ENCODE peak calls at places on chromosomes 3 and 15, in nine cellular contexts. J is fibroblast of villous mesenchyme, L is AG04450, S is mesothelial cell of epicardium, F is BJ, V is fibroblast of mammary gland, T is tibial artery, R is stomach, N is GM06990. Q is an unnamed sample.

GRCh38 chr15:70799667-70800450 is 36.5 kb upstream of the UACA start:
- DNase-seq in F (peak; percentile 97), L (peak; percentile 95), N (no peak), J (peak; percentile 99), R (peak; percentile 34), T (peak; percentile 43), V (peak; percentile 97), S (no peak), Q (no peak)

GRCh38 chr15:72155021-72155621 is 36.9 kb downstream of the SENP8 start:
- DNase-seq in T (peak; percentile 74), N (no peak), V (peak; percentile 8), R (peak; percentile 97), L (no peak), J (peak; percentile 16), F (no peak), S (peak; percentile 46), Q (no peak)

GRCh38 chr15:73142802-73143762 is 90.8 kb downstream of the NEO1 start:
- DNase-seq in F (no peak), T (no peak), J (no peak), V (no peak), R (no peak), L (no peak), S (no peak), N (no peak), Q (peak; percentile 49)

GRCh38 chr15:40906947-40907802 is 12.9 kb downstream of the VPS18 start:
- DNase-seq in F (no peak), R (peak; percentile 74), S (no peak), V (peak; percentile 43), T (no peak), J (peak; percentile 21), N (no peak), L (no peak), Q (no peak)

GRCh38 chr15:75182187-75183131 is 19.2 kb upstream of the C15orf39 start:
- DNase-seq in V (peak; percentile 49), F (no peak), R (no peak), J (peak; percentile 24), N (no peak), L (no peak), T (no peak), S (no peak), Q (no peak)

GRCh38 chr3:167151671-167152070 is 228.4 kb downstream of the ZBBX start:
- DNase-seq in R (no peak), T (no peak), L (no peak), V (no peak), F (no peak), J (no peak), S (no peak), N (no peak), Q (no peak)

GRCh38 chr3:11530153-11530721 is 113.5 kb downstream of the VGLL4 start:
- DNase-seq in J (peak; percentile 87), V (peak; percentile 94), T (no peak), F (peak; percentile 80), R (no peak), L (peak; percentile 94), S (no peak), N (no peak), Q (no peak)

GRCh38 chr3:61877359-61877770 is 316.0 kb downstream of the PTPRG start:
- DNase-seq in S (no peak), V (no peak), T (no peak), N (peak; percentile 30), F (no peak), L (no peak), R (no peak), J (peak; percentile 59), Q (peak; percentile 39)

GRCh38 chr3:101762041-101762646 is 16.9 kb upstream of the NXPE3 start:
- DNase-seq in T (no peak), J (no peak), R (no peak), S (no peak), N (no peak), V (peak; percentile 17), L (no peak), F (no peak), Q (no peak)

GRCh38 chr15:78913012-78913411 is 31.8 kb downstream of the CTSH start:
- DNase-seq in F (no peak), J (no peak), S (no peak), L (no peak), T (no peak), V (no peak), R (no peak), N (no peak), Q (no peak)

GRCh38 chr3:12716605-12717121 is 42.4 kb downstream of the TMEM40 start:
- DNase-seq in V (peak; percentile 8), N (no peak), F (no peak), S (no peak), R (no peak), T (no peak), J (peak; percentile 68), L (no peak), Q (no peak)

GRCh38 chr3:159560214-159561004 is 428.2 kb upstream of the IL12A start:
- DNase-seq in R (no peak), J (no peak), F (no peak), N (peak; percentile 28), L (no peak), V (no peak), S (no peak), T (no peak), Q (no peak)

GRCh38 chr3:197292083-197293042 is 6.0 kb downstream of the DLG1 start:
- DNase-seq in F (no peak), S (no peak), L (no peak), R (no peak), T (no peak), V (no peak), J (peak; percentile 67), N (no peak), Q (no peak)

GRCh38 chr15:73959012-73959581 is 32.8 kb downstream of the LOXL1 start:
- DNase-seq in V (no peak), J (no peak), S (no peak), R (no peak), T (no peak), F (no peak), N (no peak), L (no peak), Q (no peak)

GRCh38 chr3:157443873-157444770 is 7.5 kb downstream of the PTX3 start:
- DNase-seq in N (no peak), F (no peak), J (no peak), T (no peak), R (no peak), V (peak; percentile 78), S (no peak), L (no peak), Q (no peak)

GRCh38 chr15:86645861-86646393 is 566.3 kb downstream of the AGBL1 start:
- DNase-seq in R (no peak), S (no peak), V (no peak), T (no peak), J (no peak), L (no peak), F (no peak), N (no peak), Q (no peak)

GRCh38 chr3:197339841-197340520 is 41.6 kb upstream of the DLG1 start:
- DNase-seq in J (peak; percentile 23), V (peak; percentile 78), S (no peak), T (no peak), R (no peak), L (no peak), N (no peak), F (no peak), Q (no peak)

GRCh38 chr3:20043825-20044224 is 3.6 kb downstream of the KAT2B start:
- DNase-seq in J (no peak), V (no peak), N (no peak), R (no peak), S (no peak), T (no peak), L (no peak), F (no peak), Q (no peak)

GRCh38 chr15:62779041-62779810 is 263.3 kb upstream of the TPM1 start:
- DNase-seq in N (no peak), S (no peak), L (no peak), V (peak; percentile 59), J (peak; percentile 82), R (no peak), T (no peak), F (no peak), Q (no peak)

GRCh38 chr3:125194849-125195601 is 17.5 kb downstream of the SLC12A8 start:
- DNase-seq in S (no peak), N (no peak), R (no peak), T (no peak), F (peak; percentile 54), L (peak; percentile 92), J (peak; percentile 82), V (peak; percentile 59), Q (no peak)

GRCh38 chr3:127366383-127366782 is 78.5 kb upstream of the PRR20G start:
- DNase-seq in V (no peak), N (no peak), L (no peak), T (no peak), F (no peak), R (no peak), J (no peak), S (no peak), Q (no peak)
- TF ChIP-seq CTCF in V (no peak), N (no peak), L (no peak), T (no peak), F (no peak), R (no peak), J (peak; percentile 11), S (no peak), Q (peak; percentile 31)

GRCh38 chr3:163490119-163490518 is 1588.2 kb downstream of the SI start:
- DNase-seq in N (no peak), R (peak; percentile 39), T (no peak), L (no peak), J (peak; percentile 24), S (no peak), F (no peak), V (peak; percentile 41), Q (peak; percentile 23)
- TF ChIP-seq CTCF in N (peak; percentile 51), R (peak; percentile 25), T (peak; percentile 20), L (peak; percentile 40), J (peak; percentile 48), S (peak; percentile 32), F (peak; percentile 33), V (peak; percentile 53), Q (peak; percentile 66)

GRCh38 chr3:67118122-67118521 is 120.0 kb downstream of the KBTBD8 start:
- DNase-seq in N (no peak), T (no peak), R (no peak), F (no peak), S (no peak), V (no peak), L (no peak), J (no peak), Q (no peak)

GRCh38 chr3:67109651-67110204 is 111.6 kb downstream of the KBTBD8 start:
- DNase-seq in J (peak; percentile 82), V (peak; percentile 66), S (no peak), T (no peak), F (peak; percentile 39), L (peak; percentile 55), R (no peak), N (no peak), Q (peak; percentile 6)

GRCh38 chr3:67113802-67114407 is 115.8 kb downstream of the KBTBD8 start:
- DNase-seq in L (peak; percentile 70), S (peak; percentile 60), R (peak; percentile 82), T (peak; percentile 76), J (peak; percentile 87), N (peak; percentile 37), V (peak; percentile 87), F (peak; percentile 36), Q (peak; percentile 56)
- TF ChIP-seq CTCF in L (peak; percentile 97), S (peak; percentile 92), R (peak; percentile 59), T (peak; percentile 69), J (peak; percentile 98), N (peak; percentile 93), V (peak; percentile 99), F (peak; percentile 95), Q (peak; percentile 97)

DNA sequence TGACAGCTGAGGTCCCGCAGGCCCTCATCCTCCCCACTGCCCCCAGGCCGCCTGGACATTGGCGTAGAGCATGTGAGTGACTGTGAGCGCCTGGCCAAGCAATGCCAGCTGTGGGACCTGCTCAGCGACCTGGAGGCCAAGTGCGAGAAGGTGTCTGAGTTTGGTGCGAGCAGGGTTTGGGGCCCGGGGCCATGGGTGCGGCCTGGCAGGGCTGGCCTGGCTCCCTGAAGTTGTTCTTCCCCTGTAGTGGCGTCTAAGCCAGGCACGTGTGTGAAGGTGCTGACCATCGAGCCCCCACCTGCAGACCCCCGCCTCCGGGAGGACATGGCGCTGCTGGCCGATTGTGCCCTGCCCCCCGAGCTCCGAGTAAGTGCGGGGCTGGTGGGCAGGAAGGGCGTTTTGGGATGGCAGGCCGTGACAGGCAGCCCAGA is 4.2 kb downstream of the ABTB1 start:
- DNase-seq in N (no peak), F (no peak), V (no peak), S (no peak), T (peak; percentile 12), J (no peak), R (peak; percentile 20), L (no peak), Q (no peak)
- TF ChIP-seq CTCF in N (no peak), F (no peak), V (no peak), S (no peak), T (no peak), J (no peak), R (no peak), L (no peak), Q (no peak)

Q was measured in GM10248.